ENCODE peak calls at places on chromosomes 4 and X, in seven cellular contexts. V is omental fat pad, Y is AG09309, L is neural progenitor cell, A is IMR-90, E is AG10803, M is fibroblast of villous mesenchyme. Z is an unnamed sample.

GRCh38 chr4:147546341-147546740 is 65.4 kb downstream of the EDNRA start:
- DNase-seq in V (no peak), Y (peak), L (no peak), A (peak), E (peak), M (peak), Z (no peak)

GRCh38 chr4:47145630-47146029 is 114.3 kb downstream of the GABRB1 start:
- DNase-seq in V (no peak), Y (no peak), L (no peak), A (peak), E (peak), M (peak), Z (no peak)

GRCh38 chrX:126063984-126064383 is 102.1 kb downstream of the DCAF12L2 start:
- DNase-seq in V (no peak), Y (no peak), L (no peak), A (no peak), E (no peak), M (no peak), Z (no peak)

GRCh38 chrX:147174596-147174995 is 360.1 kb upstream of the CXorf51A start:
- DNase-seq in V (no peak), Y (no peak), L (no peak), A (no peak), E (no peak), M (no peak), Z (no peak)

GRCh38 chr4:61541474-61541873 is 341.3 kb downstream of the ADGRL3 start:
- DNase-seq in V (no peak), Y (no peak), L (no peak), A (no peak), E (no peak), M (no peak), Z (no peak)

GRCh38 chrX:148517191-148517590 is 16.8 kb downstream of the AFF2 start:
- DNase-seq in V (no peak), Y (no peak), L (no peak), A (no peak), E (peak), M (no peak), Z (no peak)

GRCh38 chrX:132463411-132463810 is 25.4 kb downstream of the MBNL3 start:
- DNase-seq in V (no peak), Y (no peak), L (peak), A (peak), E (no peak), M (no peak), Z (no peak)

GRCh38 chr4:168883513-168883912 is 126.5 kb downstream of the CBR4 start:
- DNase-seq in V (no peak), Y (no peak), L (no peak), A (peak), E (peak), M (no peak), Z (no peak)

GRCh38 chrX:8755116-8755515 is 23.2 kb upstream of the ANOS1 start:
- DNase-seq in V (no peak), Y (no peak), L (peak), A (no peak), E (no peak), M (no peak), Z (peak)

GRCh38 chrX:3713225-3713936 is at the start of gene PRKX:
- DNase-seq in V (no peak), Y (no peak), L (peak), A (peak), E (peak), M (peak), Z (peak)

GRCh38 chr4:17448689-17449088 is 63.2 kb downstream of the QDPR start:
- DNase-seq in V (no peak), Y (no peak), L (no peak), A (peak), E (peak), M (peak), Z (no peak)

GRCh38 chr4:53004497-53005148 is 142.5 kb downstream of the RASL11B start:
- DNase-seq in V (no peak), Y (no peak), L (no peak), A (no peak), E (no peak), M (no peak), Z (no peak)

GRCh38 chr4:48862661-48863060 is 31.8 kb downstream of the OCIAD1 start:
- DNase-seq in V (no peak), Y (no peak), L (no peak), A (peak), E (peak), M (no peak), Z (no peak)

DNA sequence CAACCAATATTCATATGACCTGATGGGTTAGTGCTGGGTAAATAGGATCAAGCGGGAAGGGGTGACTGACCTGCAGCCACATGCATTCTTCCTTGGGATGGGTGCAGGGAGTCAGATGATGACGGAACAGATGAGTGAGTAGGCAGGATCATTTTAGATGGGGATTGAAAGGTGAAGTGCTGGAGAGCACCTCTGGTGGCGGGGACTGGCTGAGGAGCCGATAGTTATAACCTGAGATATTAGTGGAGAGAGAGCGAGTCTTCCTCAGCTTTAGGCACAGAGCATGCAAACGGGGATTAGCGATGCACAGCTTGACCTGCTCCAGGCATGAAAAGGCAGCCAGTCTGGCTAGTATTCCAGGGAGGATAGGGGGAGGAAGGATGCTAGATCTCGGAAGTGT is 99.1 kb downstream of the AFF1 start:
- DNase-seq in V (no peak), Y (no peak), L (peak), A (no peak), E (no peak), M (no peak), Z (no peak)
- TF ChIP-seq CTCF in V (no peak), Y (no peak), L (peak), A (no peak), E (no peak), M (no peak), Z (no peak)

GRCh38 chrX:6545712-6546111 is 10.8 kb upstream of the VCX3A start:
- DNase-seq in V (no peak), Y (no peak), L (no peak), A (no peak), E (no peak), M (no peak), Z (no peak)
- TF ChIP-seq CTCF in V (no peak), Y (no peak), L (no peak), A (no peak), E (no peak), M (no peak), Z (no peak)

GRCh38 chr4:8585186-8585585 is 5.0 kb downstream of the GPR78 start:
- DNase-seq in V (no peak), Y (no peak), L (peak), A (no peak), E (no peak), M (no peak), Z (no peak)
- TF ChIP-seq CTCF in V (no peak), Y (no peak), L (peak), A (no peak), E (no peak), M (peak), Z (no peak)

GRCh38 chr4:55545133-55545532 is 1.6 kb downstream of the CLOCK start:
- DNase-seq in V (no peak), Y (no peak), L (peak), A (peak), E (no peak), M (peak), Z (no peak)

GRCh38 chr4:55547918-55548317 is 1.2 kb upstream of the CLOCK start:
- DNase-seq in V (no peak), Y (no peak), L (no peak), A (no peak), E (no peak), M (no peak), Z (no peak)

GRCh38 chr4:55545681-55546632 is 752 bp downstream of the CLOCK start:
- DNase-seq in V (peak), Y (no peak), L (peak), A (peak), E (peak), M (peak), Z (peak)

GRCh38 chr4:55547461-55547770 is 707 bp upstream of the CLOCK start:
- DNase-seq in V (no peak), Y (no peak), L (peak), A (no peak), E (no peak), M (peak), Z (no peak)

DNA sequence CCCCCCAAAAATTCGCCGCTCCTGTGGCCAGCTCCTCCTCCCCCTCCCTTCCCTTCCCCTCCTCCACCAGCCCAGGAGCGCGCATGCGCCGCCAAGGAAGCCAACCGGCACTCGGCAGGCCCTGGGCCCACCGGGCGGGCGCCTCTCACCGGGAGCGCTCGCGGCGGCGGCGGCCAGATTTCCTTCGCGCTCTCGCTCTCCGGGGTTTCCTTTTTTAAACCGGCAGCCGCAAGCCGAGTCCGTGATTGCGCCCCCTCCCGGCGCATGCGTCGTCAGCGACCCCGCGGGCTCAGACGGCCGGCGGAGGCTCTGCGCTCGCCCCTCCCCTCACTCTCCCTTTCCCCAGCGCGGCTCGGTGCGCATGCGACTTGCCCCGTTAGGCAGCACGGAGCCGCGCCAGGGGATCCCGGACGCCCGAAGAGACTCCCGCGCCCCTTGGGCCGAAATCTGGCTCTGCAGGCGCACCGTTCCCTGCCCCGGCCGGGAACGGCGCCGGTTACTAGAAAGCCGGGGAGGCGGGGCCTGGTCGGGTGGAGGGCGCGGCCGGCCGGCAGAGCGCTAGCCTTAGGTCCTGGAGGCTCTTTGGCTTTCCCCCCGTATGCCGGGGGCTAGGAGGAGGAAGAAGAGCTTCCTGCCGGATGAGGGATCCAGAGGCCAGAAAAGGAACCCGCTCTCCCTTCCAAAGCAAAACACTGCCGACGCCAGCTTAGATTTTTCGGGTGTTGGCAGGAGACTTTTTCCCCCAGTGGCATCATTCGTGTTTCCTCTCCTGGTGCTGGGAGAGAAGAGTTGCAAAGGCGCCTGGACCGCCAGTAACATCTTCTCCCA is at the start of gene CLOCK:
- DNase-seq in V (peak), Y (peak), L (peak), A (peak), E (peak), M (peak), Z (peak)
- TF ChIP-seq CTCF in V (no peak), Y (peak), L (peak), A (peak), E (peak), M (peak), Z (peak)

GRCh38 chr4:72529144-72529822 is 39.7 kb downstream of the ADAMTS3 start:
- DNase-seq in V (no peak), Y (no peak), L (no peak), A (no peak), E (no peak), M (no peak), Z (no peak)

GRCh38 chr4:72527038-72527646 is 41.9 kb downstream of the ADAMTS3 start:
- DNase-seq in V (no peak), Y (no peak), L (no peak), A (no peak), E (no peak), M (no peak), Z (no peak)

GRCh38 chr4:72536443-72536842 is 32.6 kb downstream of the ADAMTS3 start:
- DNase-seq in V (no peak), Y (no peak), L (no peak), A (no peak), E (no peak), M (no peak), Z (no peak)

GRCh38 chr4:72531768-72532290 is 37.2 kb downstream of the ADAMTS3 start:
- DNase-seq in V (no peak), Y (no peak), L (no peak), A (no peak), E (no peak), M (no peak), Z (no peak)

DNA sequence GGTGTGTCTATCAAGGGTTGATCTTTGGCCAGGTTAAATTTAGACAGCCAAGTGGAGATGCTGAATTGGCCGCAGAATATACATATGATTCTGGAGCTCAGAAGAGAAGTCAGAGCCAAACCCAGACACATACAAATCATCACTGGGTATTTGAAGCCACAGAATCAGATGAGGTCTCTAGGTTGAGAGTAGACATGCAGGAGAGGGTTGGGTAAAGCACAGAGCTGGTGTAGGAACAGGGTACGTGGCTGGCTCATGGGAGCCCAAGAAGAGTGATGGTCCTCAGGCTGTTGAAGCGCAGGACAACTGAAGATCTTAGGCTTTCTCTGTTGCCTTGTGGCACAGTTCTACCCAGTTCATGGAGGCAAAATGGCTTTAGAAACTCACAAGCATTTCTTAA is 37.7 kb downstream of the ADAMTS3 start:
- DNase-seq in V (no peak), Y (no peak), L (no peak), A (no peak), E (no peak), M (no peak), Z (no peak)
- TF ChIP-seq CTCF in V (no peak), Y (no peak), L (no peak), A (no peak), E (no peak), M (no peak), Z (no peak)

Z was measured in glutamatergic neuron.